ENCODE peak calls at places on chromosomes 3 and 15, in ten cellular contexts. J is HCT116; O is heart right ventricle; G is CD4-positive, CD25-positive, alpha-beta regulatory T cell; Z is IMR-90; S is GM23248; D is fibroblast of mammary gland; P is GM12865; V is breast epithelium; F is cardiac muscle cell. I is an unnamed sample.

GRCh38 chr3:139434764-139435291 is 41.5 kb downstream of the RBP2 start:
- DNase-seq in Z (peak), O (peak), F (peak), P (no peak), D (peak), J (no peak), V (no peak), S (peak), G (no peak), I (peak)

GRCh38 chr15:39657714-39658113 is 76.8 kb downstream of the THBS1 start:
- DNase-seq in P (no peak), O (no peak), V (no peak), G (no peak), S (peak), J (no peak), F (peak), Z (peak), D (peak), I (peak)

GRCh38 chr15:78302579-78302978 is 3.2 kb upstream of the SKIC8 start:
- DNase-seq in G (no peak), O (no peak), V (no peak), Z (peak), F (peak), D (peak), J (no peak), S (peak), P (peak), I (peak)

GRCh38 chr15:33963831-33964664 is 4.2 kb upstream of the CHRM5 start:
- DNase-seq in P (peak), V (no peak), S (peak), G (peak), J (peak), D (peak), O (no peak), Z (peak), F (peak), I (peak)

GRCh38 chr3:155745795-155746550 is 1.1 kb upstream of the PLCH1 start:
- DNase-seq in Z (no peak), J (peak), P (no peak), F (peak), G (no peak), D (no peak), V (no peak), S (peak), O (no peak), I (no peak)

GRCh38 chr3:63462732-63463131 is 184.6 kb downstream of the SYNPR start:
- DNase-seq in Z (no peak), V (no peak), O (no peak), P (no peak), G (no peak), S (no peak), F (no peak), J (no peak), D (no peak), I (no peak)

GRCh38 chr3:41334426-41334825 is 135.1 kb downstream of the CTNNB1 start:
- DNase-seq in Z (no peak), O (no peak), F (no peak), J (no peak), D (no peak), G (no peak), V (no peak), P (no peak), S (no peak), I (no peak)

GRCh38 chr3:43998374-43998840 is 243.3 kb upstream of the TOPAZ1 start:
- DNase-seq in O (no peak), G (no peak), V (no peak), S (peak), P (no peak), Z (no peak), J (no peak), D (peak), F (no peak), I (no peak)

GRCh38 chr15:63920504-63921178 is 86.9 kb upstream of the HERC1 start:
- DNase-seq in J (no peak), P (no peak), Z (no peak), D (no peak), G (no peak), F (peak), S (no peak), V (no peak), O (no peak), I (no peak)

GRCh38 chr3:25843332-25843731 is 53.4 kb downstream of the OXSM start:
- DNase-seq in S (peak), F (peak), P (no peak), G (no peak), O (no peak), V (no peak), Z (peak), D (peak), J (no peak), I (peak)

GRCh38 chr3:129199366-129199765 is 15.7 kb upstream of the CNBP start:
- DNase-seq in G (no peak), D (no peak), Z (no peak), J (no peak), O (no peak), S (no peak), P (no peak), F (no peak), V (no peak), I (no peak)

GRCh38 chr15:86865920-86866319 is 786.2 kb downstream of the AGBL1 start:
- DNase-seq in P (no peak), S (no peak), J (no peak), F (no peak), G (no peak), D (no peak), V (no peak), Z (no peak), O (no peak), I (no peak)

GRCh38 chr3:37905346-37905745 is 43.7 kb downstream of the CTDSPL start:
- DNase-seq in Z (no peak), J (no peak), G (no peak), S (peak), D (no peak), V (no peak), P (no peak), F (no peak), O (no peak), I (no peak)

GRCh38 chr3:58752168-58752567 is 85.6 kb upstream of the FAM3D start:
- DNase-seq in G (no peak), S (no peak), V (no peak), F (no peak), P (no peak), J (no peak), O (no peak), Z (no peak), D (no peak), I (no peak)

GRCh38 chr3:123067689-123068226 is 933 bp downstream of the PDIA5 start:
- DNase-seq in G (peak), S (peak), D (no peak), O (no peak), J (no peak), V (no peak), Z (no peak), P (peak), F (no peak), I (peak)

GRCh38 chr15:38048001-38048455 is 113.6 kb downstream of the TMCO5A start:
- DNase-seq in Z (no peak), V (no peak), O (no peak), S (no peak), P (peak), J (no peak), D (no peak), F (no peak), G (no peak), I (no peak)

GRCh38 chr3:195259146-195259563 is 11.8 kb downstream of the XXYLT1 start:
- DNase-seq in Z (peak), V (no peak), P (no peak), J (no peak), F (peak), G (peak), S (peak), D (peak), O (no peak), I (peak)
- H3K4me3 ChIP-seq in Z (peak), V (peak), P (peak), J (peak), F (peak), G (no peak), S (peak), D (peak), O (peak), I (peak)

DNA sequence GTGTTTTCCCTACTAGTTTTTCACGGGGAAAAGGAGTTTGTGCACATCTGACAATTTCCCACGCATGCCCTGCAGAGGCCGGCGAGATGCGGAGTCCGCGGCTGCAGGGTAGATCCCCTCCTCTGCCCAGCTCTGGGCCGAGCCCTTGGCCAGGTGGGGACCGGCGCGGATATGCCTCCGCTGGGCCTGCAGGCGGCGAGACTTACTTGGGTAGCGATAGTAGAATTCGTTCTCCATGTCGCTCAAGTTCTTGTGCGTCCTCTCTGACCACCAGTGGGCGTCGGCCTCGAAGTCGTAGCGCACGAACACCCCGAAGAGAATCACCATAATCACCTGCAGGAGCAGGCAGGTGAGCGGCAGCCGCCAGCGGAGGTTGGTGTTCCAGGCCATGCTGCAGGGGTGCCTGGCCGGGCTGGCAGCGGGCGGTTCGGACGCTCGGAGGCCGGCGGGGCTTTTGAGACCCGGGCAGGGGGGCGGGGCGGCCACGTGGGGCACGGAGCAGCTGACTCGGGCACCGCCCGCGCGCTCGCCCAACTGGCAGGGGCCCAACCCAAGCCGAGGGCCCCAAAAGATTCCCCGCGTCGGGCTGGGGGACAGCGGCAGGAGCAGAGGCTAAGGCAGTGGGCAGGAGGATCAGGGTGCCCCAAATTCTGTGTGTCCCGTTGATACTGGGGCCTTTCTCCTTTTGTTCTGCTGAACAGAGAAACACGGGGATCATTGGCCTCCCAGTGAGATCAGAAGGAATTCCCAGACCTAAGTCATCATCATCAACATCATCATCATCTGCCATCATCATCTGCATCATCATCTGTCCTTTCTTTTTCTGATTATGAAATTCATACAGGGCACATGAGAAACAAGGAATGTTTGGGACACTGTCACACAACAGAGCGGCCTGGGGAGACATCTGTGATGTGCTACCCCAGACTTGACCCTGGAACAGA is at the start of gene RHCG:
- DNase-seq in F (peak), S (peak), G (peak), O (no peak), Z (peak), J (no peak), P (peak), V (no peak), D (peak), I (peak)
- H3K4me3 ChIP-seq in F (peak), S (peak), G (no peak), O (no peak), Z (no peak), J (no peak), P (no peak), V (peak), D (no peak), I (peak)

GRCh38 chr3:28399196-28399595 is 50.6 kb upstream of the AZI2 start:
- DNase-seq in J (no peak), V (no peak), P (no peak), G (no peak), F (no peak), Z (no peak), D (no peak), S (no peak), O (no peak), I (no peak)
- H3K4me3 ChIP-seq in J (no peak), V (no peak), P (no peak), G (no peak), F (no peak), Z (no peak), D (no peak), S (no peak), O (no peak), I (no peak)

GRCh38 chr15:56776839-56777238 is 43.5 kb upstream of the ZNF280D start:
- DNase-seq in Z (no peak), J (no peak), O (no peak), D (no peak), P (no peak), S (no peak), G (no peak), F (no peak), V (no peak), I (no peak)
- H3K4me3 ChIP-seq in Z (no peak), J (no peak), O (no peak), D (no peak), P (no peak), S (no peak), G (no peak), F (no peak), V (no peak), I (no peak)

DNA sequence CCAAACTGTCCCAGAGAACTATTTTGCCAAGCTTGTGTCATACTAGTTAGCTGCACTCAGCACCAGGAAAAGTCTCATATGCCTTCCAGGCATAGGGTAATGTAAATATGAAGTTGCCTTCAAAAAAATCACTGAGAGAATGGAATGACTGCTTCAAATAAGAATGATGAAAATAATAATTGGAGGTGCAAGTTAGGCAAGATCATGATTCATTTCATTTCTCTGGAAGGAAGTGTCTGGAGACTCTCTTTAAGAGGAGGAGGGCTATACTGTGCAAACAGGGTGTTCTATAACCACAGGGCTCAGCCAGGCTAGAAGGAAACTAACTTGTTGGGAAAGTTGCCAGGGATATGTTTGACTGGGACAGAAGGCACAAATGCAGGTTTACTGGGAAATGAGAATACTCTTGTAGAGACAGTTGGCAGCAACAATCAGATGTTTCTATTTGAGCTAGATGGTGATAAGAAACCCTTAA is 4.3 kb downstream of the SIDT1 start:
- DNase-seq in O (no peak), V (no peak), F (peak), G (no peak), P (no peak), Z (no peak), S (peak), D (no peak), J (no peak), I (no peak)
- H3K4me3 ChIP-seq in O (no peak), V (no peak), F (no peak), G (peak), P (no peak), Z (no peak), S (no peak), D (no peak), J (no peak), I (no peak)

GRCh38 chr3:113838631-113839209 is at the start of gene GRAMD1C:
- DNase-seq in O (peak), G (peak), V (peak), F (peak), P (peak), Z (peak), S (peak), D (peak), J (peak), I (peak)

GRCh38 chr3:113844622-113845222 is 6.1 kb downstream of the GRAMD1C start:
- DNase-seq in S (peak), D (peak), J (no peak), F (peak), Z (peak), P (peak), V (no peak), G (peak), O (no peak), I (peak)

GRCh38 chr3:113834983-113835382 is 3.6 kb upstream of the GRAMD1C start:
- DNase-seq in F (no peak), S (no peak), O (no peak), J (no peak), G (no peak), P (no peak), Z (peak), D (no peak), V (no peak), I (peak)

GRCh38 chr3:113839551-113839950 is 963 bp downstream of the GRAMD1C start:
- DNase-seq in F (no peak), D (no peak), Z (no peak), V (no peak), S (peak), J (no peak), O (no peak), G (no peak), P (no peak), I (no peak)
- H3K4me3 ChIP-seq in F (no peak), D (peak), Z (peak), V (peak), S (peak), J (peak), O (peak), G (no peak), P (peak), I (peak)

DNA sequence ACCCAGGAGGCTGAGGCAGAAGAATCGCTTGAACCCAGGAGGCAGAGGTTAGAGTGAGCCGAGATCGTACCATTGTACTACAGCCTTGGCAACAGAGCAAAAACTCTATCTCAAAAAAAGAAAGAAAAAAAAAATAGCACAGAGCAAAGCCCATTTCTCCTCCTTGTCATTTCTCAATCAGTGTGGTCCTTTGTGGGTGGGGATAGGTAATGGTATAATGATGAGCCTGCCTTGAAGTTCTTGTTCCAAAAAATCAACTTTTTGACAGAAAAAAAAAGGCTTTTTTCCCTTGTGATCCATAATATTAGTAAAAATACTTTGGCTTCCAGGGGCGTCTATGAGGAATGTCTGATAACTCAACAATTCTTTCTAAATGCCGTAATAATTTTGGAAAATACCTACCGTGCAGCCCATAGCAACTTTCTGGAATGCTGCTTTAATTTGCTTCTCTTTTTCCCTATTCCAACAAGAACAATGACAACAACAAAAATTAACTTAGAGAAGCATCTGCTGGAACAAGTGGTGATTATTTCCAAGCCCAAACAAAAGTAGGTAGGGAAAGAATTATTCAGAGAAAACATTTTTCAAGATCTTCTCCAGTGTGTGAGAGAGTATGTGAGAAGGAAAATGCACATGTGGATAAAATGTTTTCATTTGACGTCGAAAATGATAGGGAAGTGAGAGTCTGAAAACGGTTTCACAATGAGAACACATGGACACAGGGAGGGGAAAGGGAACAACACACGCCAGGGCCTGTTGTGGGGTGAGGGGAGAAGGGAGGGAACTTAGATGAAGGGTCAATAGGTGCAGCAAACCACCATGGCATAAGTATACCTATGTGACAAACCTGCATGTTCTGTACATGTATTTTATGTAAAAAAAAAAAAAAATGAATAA is 337.8 kb downstream of the RBMS3 start:
- DNase-seq in V (no peak), P (no peak), F (peak), D (peak), S (peak), Z (peak), G (no peak), J (no peak), O (no peak), I (peak)
- H3K4me3 ChIP-seq in V (no peak), P (no peak), F (no peak), D (no peak), S (peak), Z (no peak), G (no peak), J (no peak), O (no peak), I (no peak)

DNA sequence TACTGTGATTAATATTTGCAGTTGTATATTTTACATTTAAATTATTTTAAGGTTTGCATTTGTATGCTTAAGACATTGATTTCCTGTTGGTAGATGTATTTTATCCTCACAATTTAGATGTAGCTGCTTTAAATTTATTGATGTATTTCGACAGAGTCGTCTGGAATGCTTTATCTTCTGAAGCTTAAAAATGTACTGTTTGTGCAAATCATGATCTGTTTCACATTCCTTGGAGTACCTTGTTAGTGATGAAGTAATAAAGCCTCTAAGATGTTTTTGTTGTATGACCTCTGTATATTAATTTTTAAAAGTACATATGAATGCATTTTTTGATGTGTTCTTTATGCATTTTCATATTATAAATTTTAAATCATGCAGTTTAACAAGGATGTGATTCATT is 1.9 kb downstream of the CHD2 start:
- DNase-seq in V (no peak), J (no peak), Z (no peak), S (peak), O (no peak), G (no peak), D (no peak), F (peak), P (no peak), I (peak)
- H3K4me3 ChIP-seq in V (peak), J (peak), Z (peak), S (peak), O (peak), G (peak), D (peak), F (peak), P (peak), I (peak)

DNA sequence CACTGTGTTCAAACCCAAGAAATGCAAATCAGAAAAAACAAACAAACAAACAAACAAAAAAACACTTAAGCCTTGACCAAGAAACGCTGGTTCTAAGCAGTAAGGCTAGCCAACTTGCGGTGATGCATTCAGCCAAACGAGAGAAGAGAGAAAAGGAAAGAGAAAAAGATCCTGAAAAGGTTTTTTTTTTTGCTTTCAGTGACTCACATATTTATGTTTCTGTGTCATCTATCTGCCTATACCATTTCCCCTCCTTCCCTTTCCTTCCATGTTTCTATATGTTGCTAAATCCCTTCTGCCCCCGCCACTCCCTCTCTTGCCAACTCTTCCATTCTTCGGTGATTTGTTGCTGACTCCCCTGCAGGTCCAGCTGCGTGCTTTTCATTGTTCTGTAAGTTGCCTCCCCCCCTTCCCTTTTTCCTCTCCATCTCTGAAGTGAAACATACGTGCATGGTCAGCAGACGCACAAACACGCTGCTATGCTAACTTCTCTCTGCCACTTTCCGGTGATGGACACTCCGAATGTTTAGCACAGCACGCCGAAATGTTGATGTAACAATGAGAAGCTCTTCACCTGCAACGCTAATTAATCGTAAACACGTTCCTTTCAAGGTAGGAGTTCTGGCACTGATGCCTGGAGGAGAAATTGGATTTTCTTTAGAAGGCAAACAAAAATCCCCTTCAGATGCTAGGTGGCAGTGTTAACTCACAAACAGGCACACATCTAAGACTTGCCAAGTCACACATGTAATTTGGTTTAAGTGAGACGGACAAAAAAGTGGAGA is 154.5 kb downstream of the TUSC7 start:
- DNase-seq in G (no peak), Z (peak), S (peak), D (peak), O (no peak), P (peak), V (no peak), F (peak), J (no peak), I (peak)
- H3K4me3 ChIP-seq in G (no peak), Z (peak), S (peak), D (peak), O (no peak), P (no peak), V (peak), F (peak), J (no peak), I (peak)

GRCh38 chr15:80480171-80480811 is 76.1 kb downstream of the ARNT2 start:
- DNase-seq in S (peak), V (no peak), G (no peak), P (no peak), D (peak), O (no peak), F (peak), J (no peak), Z (no peak), I (no peak)
- H3K4me3 ChIP-seq in S (peak), V (no peak), G (no peak), P (no peak), D (no peak), O (no peak), F (no peak), J (no peak), Z (peak), I (no peak)